ENCODE peak calls at places on chromosomes 11 and 22, in nine cellular contexts. E is tibial nerve; V is right lobe of liver; F is activated CD4-positive, alpha-beta T cell treated with anti-CD3 and anti-CD28 coated beads for 24 hours; U is cerebellum; S is Right ventricle myocardium superior; L is stimulated activated naive B cell treated with anti-CD40 and anti-IgM and Interleukin-4, amounts not matched to agents 10 μg/mL and 1 μg/mL and 100 μg/mL, for 72 hours; Y is M059J; G is CD8-positive, alpha-beta T cell. Q is an unnamed sample.
A peak's percentile ranks its signal among the peaks of the same experiment; 100 is the strongest.

GRCh38 chr22:17205432-17205831 is 13.8 kb downstream of the ADA2 start:
- DNase-seq in E (no peak), V (no peak), F (no peak), U (peak; percentile 38), S (no peak), L (no peak), Y (no peak), G (no peak), Q (no peak)

GRCh38 chr11:66268953-66269906 is 791 bp downstream of the RAB1B start:
- DNase-seq in E (no peak), V (no peak), F (no peak), U (no peak), S (peak; percentile 48), L (no peak), Y (peak; percentile 70), G (no peak), Q (no peak)

GRCh38 chr11:87316491-87316890 is 278.8 kb downstream of the TMEM135 start:
- DNase-seq in E (no peak), V (no peak), F (no peak), U (no peak), S (no peak), L (no peak), Y (no peak), G (no peak), Q (no peak)

GRCh38 chr11:112871909-112872511 is 89.2 kb upstream of the NCAM1 start:
- DNase-seq in E (no peak), V (no peak), F (no peak), U (no peak), S (no peak), L (no peak), Y (no peak), G (no peak), Q (no peak)

GRCh38 chr22:45008853-45009751 is 703 bp downstream of the PHF21B start:
- DNase-seq in E (no peak), V (no peak), F (no peak), U (no peak), S (no peak), L (no peak), Y (peak; percentile 2), G (no peak), Q (no peak)

GRCh38 chr11:124277809-124278208 is 21.6 kb downstream of the OR8G5 start:
- DNase-seq in E (no peak), V (no peak), F (no peak), U (no peak), S (no peak), L (no peak), Y (no peak), G (no peak), Q (no peak)

GRCh38 chr11:75816561-75817239 is 1.7 kb downstream of the UVRAG start:
- DNase-seq in E (no peak), V (no peak), F (no peak), U (no peak), S (no peak), L (no peak), Y (no peak), G (no peak), Q (no peak)

GRCh38 chr22:34902335-34902734 is 163.6 kb upstream of the ISX start:
- DNase-seq in E (no peak), V (no peak), F (no peak), U (no peak), S (no peak), L (no peak), Y (peak; percentile 53), G (no peak), Q (no peak)

GRCh38 chr11:125944350-125945010 is 1.4 kb upstream of the VSIG10L2 start:
- DNase-seq in E (no peak), V (no peak), F (no peak), U (no peak), S (no peak), L (no peak), Y (no peak), G (no peak), Q (no peak)

GRCh38 chr11:117449111-117449693 is 121.5 kb downstream of the CEP164 start:
- DNase-seq in E (no peak), V (no peak), F (no peak), U (no peak), S (no peak), L (no peak), Y (peak; percentile 54), G (no peak), Q (no peak)

GRCh38 chr22:25172153-25172552 is 27.5 kb upstream of the CRYBB3 start:
- DNase-seq in E (no peak), V (no peak), F (peak; percentile 7), U (no peak), S (no peak), L (no peak), Y (no peak), G (peak; percentile 28), Q (no peak)

GRCh38 chr22:37930270-37930951 is 23.0 kb downstream of the C22orf23 start:
- DNase-seq in E (no peak), V (no peak), F (no peak), U (peak; percentile 48), S (no peak), L (no peak), Y (no peak), G (no peak), Q (no peak)

GRCh38 chr11:85685820-85686459 is at the start of gene CCDC89:
- DNase-seq in E (peak; percentile 46), V (peak; percentile 32), F (no peak), U (peak; percentile 94), S (peak; percentile 86), L (no peak), Y (peak; percentile 99), G (no peak), Q (no peak)

GRCh38 chr22:30781271-30781875 is 86.7 kb downstream of the OSBP2 start:
- DNase-seq in E (no peak), V (no peak), F (no peak), U (no peak), S (peak; percentile 19), L (no peak), Y (peak; percentile 74), G (no peak), Q (no peak)

GRCh38 chr11:64885367-64886286 is 7.2 kb upstream of the EHD1 start:
- DNase-seq in E (no peak), V (no peak), F (no peak), U (no peak), S (no peak), L (no peak), Y (peak; percentile 44), G (no peak), Q (no peak)

GRCh38 chr22:19523240-19524169 is 705 bp downstream of the CLDN5 start:
- DNase-seq in E (no peak), V (no peak), F (no peak), U (no peak), S (peak; percentile 40), L (no peak), Y (no peak), G (no peak), Q (no peak)

GRCh38 chr11:30000986-30001385 is 15.8 kb downstream of the KCNA4 start:
- DNase-seq in E (no peak), V (no peak), F (no peak), U (no peak), S (no peak), L (no peak), Y (no peak), G (no peak), Q (no peak)

GRCh38 chr22:50705851-50706351 is 32.1 kb upstream of the ACR start:
- DNase-seq in E (no peak), V (peak; percentile 28), F (no peak), U (no peak), S (peak; percentile 36), L (no peak), Y (no peak), G (no peak), Q (no peak)

GRCh38 chr11:130892847-130893246 is 23.4 kb downstream of the SNX19 start:
- DNase-seq in E (no peak), V (no peak), F (no peak), U (no peak), S (no peak), L (no peak), Y (no peak), G (no peak), Q (no peak)

GRCh38 chr11:48063424-48063978 is 83.1 kb downstream of the PTPRJ start:
- DNase-seq in E (no peak), V (no peak), F (no peak), U (no peak), S (peak; percentile 56), L (no peak), Y (peak; percentile 98), G (no peak), Q (no peak)

GRCh38 chr22:49918911-49919881 is 762 bp downstream of the CRELD2 start:
- DNase-seq in E (no peak), V (peak; percentile 38), F (no peak), U (no peak), S (no peak), L (no peak), Y (no peak), G (no peak), Q (no peak)

GRCh38 chr11:80503990-80504389 is 1063.2 kb upstream of the TENM4 start:
- DNase-seq in E (no peak), V (no peak), F (no peak), U (no peak), S (no peak), L (no peak), Y (no peak), G (no peak), Q (no peak)

GRCh38 chr11:111730871-111731591 is 35.2 kb downstream of the PPP2R1B start:
- DNase-seq in E (no peak), V (peak; percentile 76), F (no peak), U (peak; percentile 79), S (peak; percentile 68), L (no peak), Y (peak; percentile 33), G (no peak), Q (no peak)

GRCh38 chr22:32721328-32722180 is 80.0 kb upstream of the TIMP3 start:
- DNase-seq in E (no peak), V (no peak), F (no peak), U (no peak), S (no peak), L (no peak), Y (no peak), G (no peak), Q (no peak)

GRCh38 chr11:9840460-9841004 is 176.7 kb downstream of the SWAP70 start:
- DNase-seq in E (no peak), V (no peak), F (no peak), U (no peak), S (no peak), L (no peak), Y (no peak), G (no peak), Q (no peak)

GRCh38 chr11:12185914-12186313 is 75.5 kb downstream of the MICAL2 start:
- DNase-seq in E (no peak), V (no peak), F (no peak), U (no peak), S (peak; percentile 45), L (no peak), Y (peak; percentile 94), G (no peak), Q (no peak)

GRCh38 chr11:48305923-48306322 is at the start of gene OR4S1:
- DNase-seq in E (no peak), V (no peak), F (no peak), U (no peak), S (no peak), L (no peak), Y (no peak), G (no peak), Q (no peak)

GRCh38 chr22:35334010-35334409 is 34.3 kb downstream of the TOM1 start:
- DNase-seq in E (no peak), V (no peak), F (peak; percentile 18), U (no peak), S (peak; percentile 31), L (peak; percentile 71), Y (no peak), G (no peak), Q (no peak)

GRCh38 chr11:43632171-43632570 is 48.4 kb upstream of the HSD17B12 start:
- DNase-seq in E (no peak), V (no peak), F (no peak), U (no peak), S (no peak), L (no peak), Y (peak; percentile 66), G (no peak), Q (no peak)

GRCh38 chr11:63802637-63803414 is 10.4 kb upstream of the SPINDOC start:
- DNase-seq in E (no peak), V (no peak), F (no peak), U (no peak), S (no peak), L (no peak), Y (peak; percentile 75), G (no peak), Q (no peak)

GRCh38 chr11:121559812-121560211 is 107.0 kb upstream of the SORL1-AS1 start:
- DNase-seq in E (no peak), V (no peak), F (no peak), U (no peak), S (no peak), L (no peak), Y (no peak), G (no peak), Q (no peak)

Q was measured in iPS DF 6.9.